ENCODE peak calls at places on chromosomes 6 and 20, in six cellular contexts. A is ACHN, B is amniotic stem cell, D is Ammon's horn, G is hypothalamus, I is occipital lobe. M is an unnamed sample.

GRCh38 chr6:30647802-30648460 is 998 bp downstream of the C6orf136 start:
- DNase-seq in A (no peak), B (no peak), D (no peak), G (no peak), I (no peak), M (no peak)

GRCh38 chr20:61317966-61318520 is 66.0 kb downstream of the CDH4 start:
- DNase-seq in A (no peak), B (no peak), D (peak), G (no peak), I (no peak), M (no peak)

GRCh38 chr20:33023439-33024262 is 7.8 kb upstream of the BPIFB6 start:
- DNase-seq in A (no peak), B (no peak), D (no peak), G (no peak), I (no peak), M (no peak)

GRCh38 chr20:7003598-7003997 is 236.1 kb downstream of the BMP2 start:
- DNase-seq in A (no peak), B (no peak), D (no peak), G (no peak), I (no peak), M (no peak)

GRCh38 chr6:31513456-31514165 is 15.2 kb upstream of the MCCD1 start:
- DNase-seq in A (no peak), B (no peak), D (no peak), G (no peak), I (no peak), M (no peak)

GRCh38 chr20:3173582-3174441 is 463 bp upstream of the LZTS3 start:
- DNase-seq in A (peak), B (peak), D (peak), G (peak), I (peak), M (no peak)

GRCh38 chr20:37856932-37857660 is 45.8 kb upstream of the VSTM2L start:
- DNase-seq in A (no peak), B (no peak), D (no peak), G (no peak), I (no peak), M (no peak)

GRCh38 chr20:33648396-33649004 is 13.6 kb upstream of the C20orf144 start:
- DNase-seq in A (no peak), B (no peak), D (no peak), G (no peak), I (no peak), M (no peak)

GRCh38 chr6:26304213-26305096 is 60.5 kb upstream of the BTN3A2 start:
- DNase-seq in A (no peak), B (peak), D (peak), G (no peak), I (no peak), M (peak)

GRCh38 chr6:70162972-70163371 is 139.9 kb downstream of the COL9A1 start:
- DNase-seq in A (no peak), B (no peak), D (no peak), G (no peak), I (no peak), M (no peak)

GRCh38 chr20:43322851-43323250 is 133.1 kb upstream of the PTPRT start:
- DNase-seq in A (peak), B (no peak), D (no peak), G (no peak), I (no peak), M (no peak)

GRCh38 chr6:1424306-1424927 is 35.0 kb downstream of the FOXF2 start:
- DNase-seq in A (peak), B (peak), D (peak), G (peak), I (no peak), M (no peak)

GRCh38 chr6:169722362-169723199 is 1.7 kb downstream of the PHF10 start:
- DNase-seq in A (peak), B (no peak), D (peak), G (peak), I (peak), M (no peak)

GRCh38 chr6:6875818-6876470 is 231.8 kb upstream of the RREB1 start:
- DNase-seq in A (peak), B (no peak), D (no peak), G (no peak), I (no peak), M (peak)

GRCh38 chr20:35561268-35561667 is 19.4 kb downstream of the ERGIC3 start:
- DNase-seq in A (peak), B (no peak), D (peak), G (peak), I (peak), M (no peak)

GRCh38 chr20:57473246-57474042 is 51.5 kb downstream of the CTCFL start:
- DNase-seq in A (no peak), B (no peak), D (peak), G (no peak), I (no peak), M (peak)

GRCh38 chr6:157638779-157639178 is 184.3 kb upstream of the SNX9 start:
- DNase-seq in A (no peak), B (no peak), D (no peak), G (no peak), I (no peak), M (no peak)

GRCh38 chr20:50445367-50446151 is 64.6 kb upstream of the PTPN1 start:
- DNase-seq in A (no peak), B (no peak), D (no peak), G (no peak), I (no peak), M (no peak)

GRCh38 chr6:157461000-157461915 is 80.3 kb downstream of the ZDHHC14 start:
- DNase-seq in A (no peak), B (no peak), D (peak), G (no peak), I (no peak), M (no peak)

GRCh38 chr6:153090241-153090930 is 40.7 kb downstream of the RGS17 start:
- DNase-seq in A (peak), B (peak), D (no peak), G (no peak), I (no peak), M (no peak)

GRCh38 chr20:14245368-14245970 is 91.9 kb downstream of the FLRT3 start:
- DNase-seq in A (no peak), B (no peak), D (no peak), G (no peak), I (no peak), M (no peak)

GRCh38 chr6:135088818-135089809 is 34.5 kb upstream of the HBS1L start:
- DNase-seq in A (peak), B (peak), D (no peak), G (no peak), I (no peak), M (peak)

GRCh38 chr6:8831366-8832152 is 396.2 kb upstream of the SLC35B3 start:
- DNase-seq in A (no peak), B (no peak), D (no peak), G (no peak), I (no peak), M (peak)

GRCh38 chr6:113701552-113702254 is 155.4 kb upstream of the MARCKS start:
- DNase-seq in A (no peak), B (no peak), D (no peak), G (no peak), I (no peak), M (no peak)

GRCh38 chr6:146857960-146858308 is 259.2 kb downstream of the ADGB start:
- DNase-seq in A (peak), B (no peak), D (peak), G (no peak), I (no peak), M (no peak)

GRCh38 chr6:23775127-23775526 is 350.9 kb upstream of the NRSN1 start:
- DNase-seq in A (no peak), B (no peak), D (no peak), G (no peak), I (no peak), M (no peak)

GRCh38 chr6:15594512-15595241 is 68.2 kb downstream of the DTNBP1 start:
- DNase-seq in A (no peak), B (no peak), D (no peak), G (no peak), I (no peak), M (no peak)

GRCh38 chr20:45044084-45044573 is 56.8 kb downstream of the KCNS1 start:
- DNase-seq in A (peak), B (peak), D (peak), G (peak), I (no peak), M (peak)

GRCh38 chr6:160137989-160138835 is 16.6 kb downstream of the SLC22A1 start:
- DNase-seq in A (peak), B (peak), D (peak), G (no peak), I (no peak), M (no peak)

GRCh38 chr20:1376007-1376406 is 16.8 kb downstream of the FKBP1A start:
- DNase-seq in A (no peak), B (no peak), D (no peak), G (no peak), I (no peak), M (no peak)